ENCODE peak calls at places on chromosomes 11 and 22, in four cellular contexts. R is choroid plexus epithelial cell, N is DND-41, L is fibroblast of lung. X is an unnamed sample.

GRCh38 chr11:93145381-93145780 is 52.4 kb downstream of the SLC36A4 start:
- DNase-seq in L (no peak), R (no peak), N (no peak), X (no peak)

GRCh38 chr22:48488149-48488551 is 1339.5 kb downstream of the BRD1 start:
- DNase-seq in R (no peak), N (no peak), L (no peak), X (no peak)

GRCh38 chr11:56950510-56950909 is 38.2 kb upstream of the OR5AK2 start:
- DNase-seq in L (no peak), N (no peak), R (no peak), X (no peak)

GRCh38 chr11:108732395-108732794 is 67.5 kb downstream of the DDX10 start:
- DNase-seq in N (no peak), L (no peak), R (no peak), X (no peak)

GRCh38 chr11:6539748-6540268 is 42.7 kb downstream of the DNHD1 start:
- DNase-seq in N (no peak), L (no peak), R (no peak), X (no peak)

GRCh38 chr11:128375941-128376340 is 211.4 kb downstream of the ETS1 start:
- DNase-seq in N (no peak), L (no peak), R (no peak), X (no peak)

GRCh38 chr11:110130642-110131238 is 37.5 kb downstream of the ZC3H12C start:
- DNase-seq in N (no peak), R (peak; percentile 40), L (peak; percentile 87), X (no peak)

GRCh38 chr11:18314794-18315523 is 7.0 kb downstream of the HPS5 start:
- DNase-seq in L (peak; percentile 62), R (no peak), N (no peak), X (no peak)

GRCh38 chr11:71304045-71304444 is 51.7 kb upstream of the SHANK2 start:
- DNase-seq in L (no peak), N (no peak), R (no peak), X (no peak)

GRCh38 chr11:62392944-62393628 is 25.7 kb upstream of the SCGB1A1 start:
- DNase-seq in R (no peak), N (no peak), L (no peak), X (peak; percentile 62)

GRCh38 chr11:12092714-12093113 is 17.7 kb upstream of the MICAL2 start:
- DNase-seq in N (no peak), R (no peak), L (no peak), X (no peak)

GRCh38 chr11:87097582-87097981 is 59.8 kb downstream of the TMEM135 start:
- DNase-seq in N (peak; percentile 61), R (peak; percentile 69), L (peak; percentile 20), X (peak; percentile 41)

GRCh38 chr22:35454416-35455054 is 54.6 kb downstream of the MCM5 start:
- DNase-seq in L (no peak), R (no peak), N (no peak), X (no peak)

GRCh38 chr11:134032501-134033091 is 36.3 kb upstream of the JAM3 start:
- DNase-seq in R (no peak), L (peak; percentile 20), N (no peak), X (no peak)

GRCh38 chr22:19723990-19724827 is 870 bp downstream of the GP1BB start:
- DNase-seq in N (no peak), R (peak; percentile 42), L (peak; percentile 40), X (peak; percentile 37)

GRCh38 chr11:70755410-70756158 is 357.3 kb downstream of the CTTN start:
- DNase-seq in L (peak; percentile 52), N (peak; percentile 70), R (peak; percentile 71), X (peak; percentile 62)

GRCh38 chr11:68354181-68354872 is 41.9 kb downstream of the LRP5 start:
- DNase-seq in L (peak; percentile 99), N (no peak), R (peak; percentile 78), X (no peak)

GRCh38 chr22:20435436-20436308 is 2.0 kb downstream of the SCARF2 start:
- DNase-seq in L (no peak), N (no peak), R (no peak), X (no peak)

GRCh38 chr11:102485095-102485722 is 32.6 kb upstream of the TMEM123 start:
- DNase-seq in R (peak; percentile 41), L (no peak), N (no peak), X (no peak)

GRCh38 chr11:129992161-129992944 is 10.3 kb downstream of the PRDM10 start:
- DNase-seq in R (peak; percentile 55), N (peak; percentile 39), L (peak; percentile 46), X (peak; percentile 54)

GRCh38 chr11:70574725-70575347 is 176.5 kb downstream of the CTTN start:
- DNase-seq in L (no peak), R (no peak), N (no peak), X (no peak)

GRCh38 chr22:36185828-36186624 is 15.6 kb downstream of the APOL4 start:
- DNase-seq in R (no peak), L (no peak), N (no peak), X (no peak)

GRCh38 chr11:33620423-33621120 is 80.1 kb downstream of the C11orf91 start:
- DNase-seq in R (peak; percentile 63), N (no peak), L (peak; percentile 84), X (no peak)

GRCh38 chr11:35247428-35247827 is 108.5 kb downstream of the CD44 start:
- DNase-seq in N (no peak), L (no peak), R (no peak), X (no peak)

GRCh38 chr11:93290061-93290460 is 40.5 kb upstream of the DEUP1 start:
- DNase-seq in R (no peak), N (no peak), L (no peak), X (no peak)

DNA sequence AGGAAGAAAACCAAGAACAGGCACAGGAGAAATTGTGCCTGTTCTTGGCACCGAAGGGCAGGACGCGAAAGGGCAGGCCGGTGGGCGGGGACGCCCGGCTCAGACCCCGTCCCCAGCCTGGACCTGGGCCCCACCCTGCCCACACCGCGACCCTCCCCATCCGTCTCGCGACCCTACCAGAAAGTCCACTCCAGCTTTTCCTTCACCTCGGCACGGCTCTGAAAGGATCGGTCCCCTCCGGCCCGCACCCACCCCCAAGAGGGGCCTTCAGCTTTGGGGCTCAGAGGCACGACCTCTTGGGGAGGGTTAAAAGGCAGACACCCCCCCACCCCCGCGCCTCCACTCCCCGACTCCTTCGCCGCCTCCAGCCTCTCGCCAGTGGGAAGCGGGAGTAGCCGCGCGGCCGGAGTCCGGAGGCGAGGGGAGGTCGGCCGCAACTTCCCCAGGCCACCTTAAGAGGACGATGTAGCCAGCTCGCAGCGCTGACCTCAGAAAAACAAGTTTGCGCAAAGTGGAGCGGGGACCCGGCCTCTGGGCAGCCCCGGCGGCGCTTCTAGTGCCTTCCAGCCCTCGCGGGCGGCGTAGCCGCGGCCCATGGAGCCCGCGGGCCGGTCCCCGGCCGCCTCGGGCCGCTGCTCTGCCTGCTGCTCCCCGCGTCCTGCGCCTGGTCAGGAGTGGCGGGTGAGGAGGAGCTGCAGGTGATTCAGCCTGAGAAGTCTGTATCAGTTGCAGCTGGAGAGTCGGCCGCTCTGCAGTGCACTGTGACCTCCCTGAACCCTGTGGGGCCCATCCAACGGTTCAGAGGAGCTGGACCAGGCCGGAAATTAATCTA is 4.3 kb downstream of the SEC14L6 start:
- DNase-seq in L (peak; percentile 28), N (no peak), R (no peak), X (no peak)
- H3K4me3 ChIP-seq in L (no peak overlapping the region), N (no peak overlapping the region), R (peak overlapping the region; percentile 37), X (no peak overlapping the region)

DNA sequence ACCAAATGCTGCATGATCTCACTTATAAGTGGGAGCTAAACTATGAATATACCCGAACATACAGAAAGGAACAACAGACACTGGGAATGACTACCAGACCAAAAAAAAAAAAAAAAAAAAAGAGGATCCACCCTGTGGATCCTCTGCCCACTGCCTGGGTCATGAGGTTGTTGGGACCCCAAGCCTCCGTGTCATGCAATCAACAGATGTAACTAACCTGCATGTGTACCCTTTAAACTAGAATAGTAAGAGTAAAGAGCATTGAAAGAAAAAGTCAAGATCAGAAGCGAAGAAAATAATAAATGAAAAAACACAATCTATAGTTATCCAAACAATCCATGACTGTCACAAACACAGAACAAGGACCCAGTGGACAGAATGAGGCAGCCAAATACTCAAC is 109.5 kb upstream of the TOP3B start:
- DNase-seq in R (no peak), L (no peak), N (no peak), X (no peak)
- H3K4me3 ChIP-seq in R (no peak overlapping the region), L (no peak overlapping the region), N (no peak overlapping the region), X (no peak overlapping the region)

GRCh38 chr11:72812604-72812967 is 1.6 kb upstream of the ATG16L2 start:
- DNase-seq in L (no peak), N (no peak), R (no peak), X (peak; percentile 41)
- H3K4me3 ChIP-seq in L (peak overlapping the region; percentile 97), N (peak overlapping the region; percentile 92), R (peak overlapping the region; percentile 93), X (peak overlapping the region; percentile 83)

GRCh38 chr11:77231800-77232199 is 69.7 kb downstream of the GDPD4 start:
- DNase-seq in N (no peak), R (no peak), L (no peak), X (no peak)
- H3K4me3 ChIP-seq in N (no peak overlapping the region), R (no peak overlapping the region), L (no peak overlapping the region), X (no peak overlapping the region)

GRCh38 chr11:21476588-21476987 is 716.3 kb upstream of the ANO5 start:
- DNase-seq in L (no peak), N (no peak), R (no peak), X (no peak)
- H3K4me3 ChIP-seq in L (no peak overlapping the region), N (no peak overlapping the region), R (no peak overlapping the region), X (no peak overlapping the region)

X was measured in GM12865.